ENCODE peak calls at places on chromosomes 6 and 20, in eight cellular contexts. C is uterus; R is IMR-90; T is right atrium auricular region; D is kidney epithelial cell; O is brain microvascular endothelial cell; P is CD8-positive, alpha-beta T cell; Q is cardiac muscle cell. U is an unnamed sample. For H3K36me3 and H3K27me3, the result is how much of the 10 kb centered on the place peaks cover.

GRCh38 chr6:155483858-155484257 is 28.2 kb upstream of the NOX3 start:
- DNase-seq in C (no peak), R (peak), T (no peak), D (peak), O (no peak), P (no peak), Q (peak), U (no peak)

GRCh38 chr6:117483645-117484016 is 1.2 kb downstream of the DCBLD1 start:
- DNase-seq in C (no peak), R (peak), T (no peak), D (no peak), O (no peak), P (no peak), Q (peak), U (peak)

GRCh38 chr6:56799966-56800365 is 154.9 kb upstream of the BEND6 start:
- DNase-seq in C (no peak), R (no peak), T (no peak), D (no peak), O (no peak), P (no peak), Q (no peak), U (no peak)

GRCh38 chr6:128337619-128338018 is 182.8 kb downstream of the PTPRK start:
- DNase-seq in C (no peak), R (peak), T (no peak), D (no peak), O (no peak), P (no peak), Q (no peak), U (no peak)

GRCh38 chr6:11271637-11272036 is 39.2 kb upstream of the NEDD9 start:
- DNase-seq in C (no peak), R (peak), T (no peak), D (no peak), O (no peak), P (no peak), Q (peak), U (no peak)

GRCh38 chr6:100099189-100100074 is 105.4 kb upstream of the MCHR2 start:
- DNase-seq in C (no peak), R (peak), T (no peak), D (no peak), O (no peak), P (no peak), Q (peak), U (no peak)

GRCh38 chr6:131082335-131082734 is 19.3 kb upstream of the EPB41L2 start:
- DNase-seq in C (no peak), R (no peak), T (no peak), D (no peak), O (no peak), P (no peak), Q (no peak), U (no peak)

GRCh38 chr6:84489598-84489997 is 262.2 kb upstream of the CEP162 start:
- DNase-seq in C (no peak), R (no peak), T (no peak), D (no peak), O (no peak), P (no peak), Q (no peak), U (no peak)

GRCh38 chr20:43975096-43975768 is 60.6 kb downstream of the TOX2 start:
- DNase-seq in C (no peak), R (peak), T (no peak), D (peak), O (peak), P (no peak), Q (peak), U (no peak)

GRCh38 chr6:145733770-145734169 is 1.6 kb downstream of the EPM2A start:
- DNase-seq in C (no peak), R (peak), T (no peak), D (no peak), O (no peak), P (no peak), Q (peak), U (no peak)

GRCh38 chr6:82872092-82872635 is 193.5 kb downstream of the UBE3D start:
- DNase-seq in C (no peak), R (no peak), T (no peak), D (no peak), O (no peak), P (no peak), Q (no peak), U (no peak)

GRCh38 chr20:64115171-64115911 is 8.0 kb upstream of the NPBWR2 start:
- DNase-seq in C (no peak), R (no peak), T (peak), D (no peak), O (no peak), P (peak), Q (no peak), U (no peak)

GRCh38 chr20:6381887-6382286 is 259.1 kb upstream of the FERMT1 start:
- DNase-seq in C (no peak), R (peak), T (no peak), D (no peak), O (peak), P (no peak), Q (peak), U (peak)

GRCh38 chr6:4864534-4864933 is 88.3 kb downstream of the CDYL start:
- DNase-seq in C (no peak), R (no peak), T (no peak), D (no peak), O (no peak), P (no peak), Q (no peak), U (no peak)

GRCh38 chr6:49835140-49835539 is 31.2 kb downstream of the CRISP1 start:
- DNase-seq in C (no peak), R (no peak), T (no peak), D (no peak), O (no peak), P (no peak), Q (no peak), U (no peak)

GRCh38 chr6:32047855-32048766 is 9.9 kb downstream of the CYP21A2 start:
- DNase-seq in C (peak), R (peak), T (peak), D (no peak), O (peak), P (peak), Q (peak), U (peak)

GRCh38 chr6:89927788-89928565 is 33.7 kb downstream of the GJA10 start:
- DNase-seq in C (no peak), R (peak), T (no peak), D (no peak), O (no peak), P (no peak), Q (peak), U (no peak)

GRCh38 chr6:79672631-79673065 is 41.5 kb downstream of the SH3BGRL2 start:
- DNase-seq in C (no peak), R (peak), T (no peak), D (no peak), O (peak), P (no peak), Q (peak), U (no peak)

GRCh38 chr6:55594442-55594841 is 15.4 kb upstream of the HMGCLL1 start:
- DNase-seq in C (no peak), R (no peak), T (no peak), D (no peak), O (no peak), P (no peak), Q (no peak), U (no peak)

GRCh38 chr6:12163149-12163548 is 127.0 kb upstream of the EDN1 start:
- DNase-seq in C (no peak), R (no peak), T (no peak), D (no peak), O (no peak), P (peak), Q (no peak), U (no peak)

GRCh38 chr6:36627141-36627540 is 33.0 kb downstream of the SRSF3 start:
- DNase-seq in C (no peak), R (no peak), T (no peak), D (no peak), O (no peak), P (no peak), Q (no peak), U (no peak)

GRCh38 chr6:1695546-1696494 is 86.1 kb downstream of the FOXC1 start:
- DNase-seq in C (no peak), R (no peak), T (no peak), D (no peak), O (no peak), P (no peak), Q (no peak), U (no peak)

GRCh38 chr6:2945069-2945452 is 26.3 kb downstream of the SERPINB6 start:
- DNase-seq in C (no peak), R (no peak), T (peak), D (no peak), O (no peak), P (no peak), Q (no peak), U (no peak)

GRCh38 chr6:75208564-75209431 is 2.9 kb upstream of the COL12A1 start:
- DNase-seq in C (peak), R (peak), T (peak), D (no peak), O (peak), P (peak), Q (peak), U (peak)

GRCh38 chr6:85473748-85474147 is 23.9 kb downstream of the NT5E start:
- DNase-seq in C (no peak), R (no peak), T (no peak), D (no peak), O (no peak), P (no peak), Q (no peak), U (no peak)

GRCh38 chr6:12653396-12653910 is 63.1 kb upstream of the PHACTR1 start:
- DNase-seq in C (no peak), R (no peak), T (no peak), D (no peak), O (no peak), P (no peak), Q (peak), U (no peak)

GRCh38 chr6:37306624-37307222 is 47.1 kb upstream of the RNF8 start:
- DNase-seq in C (no peak), R (no peak), T (no peak), D (no peak), O (no peak), P (no peak), Q (no peak), U (peak)

GRCh38 chr6:71599366-71599765 is 287.0 kb upstream of the RIMS1 start:
- DNase-seq in C (no peak), R (no peak), T (no peak), D (no peak), O (no peak), P (no peak), Q (no peak), U (no peak)

GRCh38 chr6:170090561-170090960 is 200.3 kb downstream of the DLL1 start:
- DNase-seq in C (peak), R (no peak), T (peak), D (no peak), O (no peak), P (no peak), Q (no peak), U (no peak)

GRCh38 chr6:29813066-29813465 is 14.6 kb upstream of the HLA-G start:
- DNase-seq in C (no peak), R (no peak), T (no peak), D (no peak), O (no peak), P (no peak), Q (no peak), U (no peak)

GRCh38 chr20:64053841-64054661 is 4.6 kb upstream of the SOX18 start:
- DNase-seq in C (peak), R (no peak), T (peak), D (no peak), O (no peak), P (no peak), Q (peak), U (peak)

GRCh38 chr6:341914-342831 is 49.4 kb upstream of the IRF4 start:
- DNase-seq in C (no peak), R (no peak), T (no peak), D (no peak), O (no peak), P (no peak), Q (no peak), U (no peak)

GRCh38 chr6:131807644-131808459 is at the start of gene ENPP1:
- DNase-seq in C (peak), R (peak), T (peak), D (no peak), O (no peak), P (peak), Q (peak), U (peak)

GRCh38 chr20:21102252-21102609 is 3.9 kb downstream of the LINC00237 start:
- DNase-seq in C (no peak), R (no peak), T (no peak), D (no peak), O (no peak), P (no peak), Q (no peak), U (peak)

GRCh38 chr6:163626073-163626867 is 211.8 kb downstream of the QKI start:
- DNase-seq in C (no peak), R (no peak), T (no peak), D (no peak), O (peak), P (no peak), Q (no peak), U (no peak)

DNA sequence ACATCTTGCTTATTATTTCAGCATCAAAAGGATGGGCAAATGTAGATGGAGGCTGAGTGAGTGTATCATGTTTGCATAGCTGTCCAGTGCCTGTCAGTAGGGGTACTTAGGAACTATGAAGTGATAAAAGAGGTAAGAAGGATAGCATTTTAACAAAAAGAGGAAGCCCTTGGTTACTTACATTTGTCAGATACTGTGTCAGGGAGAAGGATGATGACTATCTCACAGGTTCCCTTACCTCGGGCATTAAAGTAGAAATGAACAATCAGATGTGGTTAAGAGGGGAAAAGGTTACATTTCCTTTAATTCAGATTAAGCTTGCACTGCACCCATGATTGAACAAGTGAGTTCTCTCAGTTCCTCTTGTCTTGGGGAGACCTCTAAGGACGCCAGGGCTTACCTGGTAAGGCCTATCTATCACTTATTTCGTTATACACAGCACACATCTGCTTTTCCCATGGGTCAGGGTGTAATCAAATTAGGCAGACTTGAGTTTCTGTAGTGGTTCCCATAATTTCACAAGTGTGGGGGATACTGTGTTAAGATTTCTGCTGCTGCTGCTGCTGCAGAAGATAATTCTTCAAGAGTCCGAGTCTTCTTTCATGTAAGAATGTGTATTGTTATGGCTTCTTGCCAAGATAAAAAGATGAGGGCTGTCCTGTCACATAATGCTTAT is 4.5 kb downstream of the FOXO3 start:
- DNase-seq in C (no peak), R (no peak), T (no peak), D (no peak), O (no peak), P (peak), Q (no peak), U (no peak)
- H3K4me3 ChIP-seq in C (peak), R (no peak), T (no peak), D (no peak), O (no peak), P (no peak), Q (no peak), U (no peak)

DNA sequence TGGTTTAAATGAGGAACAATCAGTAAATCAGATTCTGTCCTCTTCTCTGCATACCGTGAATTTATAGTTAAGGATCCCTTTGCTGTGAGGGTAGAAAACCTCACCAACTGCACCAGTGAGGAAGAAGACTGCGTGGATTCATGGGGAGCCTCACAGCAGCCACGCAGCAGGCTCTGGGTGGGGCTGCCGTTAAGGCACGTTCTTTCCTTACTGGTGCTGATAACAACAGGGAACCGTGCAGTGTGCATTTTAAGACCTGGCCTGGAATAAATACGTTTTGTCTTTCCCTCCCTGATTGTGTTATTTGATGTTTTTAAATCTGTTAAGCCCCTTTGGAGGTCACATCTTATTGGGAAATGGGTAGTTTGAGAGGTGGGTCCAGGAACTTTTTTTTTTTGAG is 17.6 kb upstream of the MYLK2 start:
- DNase-seq in C (no peak), R (no peak), T (no peak), D (no peak), O (no peak), P (no peak), Q (no peak), U (no peak)
- H3K36me3 ChIP-seq in C (under half), R (under half), T (under half), D (under half), O (under half), P (under half), Q (under half), U (under half)

GRCh38 chr6:28213213-28213523 is 11.9 kb upstream of the ZSCAN9 start:
- DNase-seq in C (no peak), R (no peak), T (no peak), D (no peak), O (no peak), P (no peak), Q (no peak), U (no peak)

GRCh38 chr6:28211840-28212509 is 13.1 kb upstream of the ZSCAN9 start:
- DNase-seq in C (no peak), R (no peak), T (no peak), D (no peak), O (no peak), P (no peak), Q (no peak), U (peak)

GRCh38 chr6:28215425-28215824 is 9.7 kb upstream of the ZSCAN9 start:
- DNase-seq in C (no peak), R (peak), T (no peak), D (no peak), O (no peak), P (no peak), Q (peak), U (no peak)

GRCh38 chr6:28209753-28210535 is 15.1 kb upstream of the ZSCAN9 start:
- DNase-seq in C (no peak), R (no peak), T (no peak), D (no peak), O (no peak), P (no peak), Q (no peak), U (no peak)

DNA sequence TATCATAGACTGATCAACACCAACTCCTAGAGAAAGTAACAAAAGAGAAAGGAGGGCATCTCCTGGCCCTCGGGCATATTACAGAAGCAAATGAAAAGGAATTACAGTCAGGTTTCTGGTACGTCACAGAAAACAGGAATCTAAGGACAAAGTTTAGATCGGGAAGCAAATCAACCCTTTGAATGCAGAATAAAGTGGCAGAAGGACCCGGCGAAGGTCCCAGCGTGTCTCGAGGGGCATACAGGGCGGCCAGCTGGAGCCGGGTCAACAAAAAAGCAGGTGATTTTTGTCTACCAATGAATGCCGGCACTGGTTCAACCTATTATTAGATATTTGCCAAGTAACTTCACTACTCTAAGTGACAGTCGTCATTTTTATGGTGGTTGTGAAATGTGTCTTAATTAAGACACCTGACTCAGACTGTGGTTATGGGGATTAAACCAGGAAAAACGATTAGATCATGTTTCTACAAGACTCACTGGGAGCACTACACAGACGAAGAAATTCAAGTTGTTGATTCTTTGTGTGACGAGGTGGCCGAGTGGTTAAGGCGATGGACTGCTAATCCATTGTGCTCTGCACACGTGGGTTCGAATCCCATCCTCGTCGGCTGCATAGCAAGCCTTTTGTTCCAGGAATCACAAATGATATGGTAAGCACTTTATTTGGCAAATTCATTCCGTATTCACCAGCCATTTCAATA is 12.4 kb upstream of the ZSCAN9 start:
- DNase-seq in C (no peak), R (peak), T (no peak), D (peak), O (peak), P (no peak), Q (peak), U (peak)
- H3K27me3 ChIP-seq in C (under half), R (under half), T (under half), D (under half), O (under half), P (half or more), Q (half or more), U (under half)

GRCh38 chr20:17959257-17959627 is 9.4 kb downstream of the SNX5 start:
- DNase-seq in C (no peak), R (no peak), T (no peak), D (no peak), O (no peak), P (no peak), Q (no peak), U (no peak)

GRCh38 chr20:17955302-17955701 is 13.3 kb downstream of the SNX5 start:
- DNase-seq in C (no peak), R (no peak), T (no peak), D (no peak), O (peak), P (no peak), Q (peak), U (no peak)

GRCh38 chr20:17958326-17959256 is 10.0 kb downstream of the SNX5 start:
- DNase-seq in C (no peak), R (peak), T (no peak), D (no peak), O (no peak), P (no peak), Q (peak), U (no peak)

GRCh38 chr20:17956099-17956685 is 12.4 kb downstream of the SNX5 start:
- DNase-seq in C (no peak), R (no peak), T (no peak), D (no peak), O (no peak), P (no peak), Q (no peak), U (no peak)

GRCh38 chr20:17957505-17958325 is 10.9 kb downstream of the SNX5 start:
- DNase-seq in C (no peak), R (peak), T (no peak), D (no peak), O (no peak), P (no peak), Q (peak), U (no peak)
- H3K4me3 ChIP-seq in C (no peak), R (no peak), T (no peak), D (no peak), O (no peak), P (no peak), Q (no peak), U (no peak)

DNA sequence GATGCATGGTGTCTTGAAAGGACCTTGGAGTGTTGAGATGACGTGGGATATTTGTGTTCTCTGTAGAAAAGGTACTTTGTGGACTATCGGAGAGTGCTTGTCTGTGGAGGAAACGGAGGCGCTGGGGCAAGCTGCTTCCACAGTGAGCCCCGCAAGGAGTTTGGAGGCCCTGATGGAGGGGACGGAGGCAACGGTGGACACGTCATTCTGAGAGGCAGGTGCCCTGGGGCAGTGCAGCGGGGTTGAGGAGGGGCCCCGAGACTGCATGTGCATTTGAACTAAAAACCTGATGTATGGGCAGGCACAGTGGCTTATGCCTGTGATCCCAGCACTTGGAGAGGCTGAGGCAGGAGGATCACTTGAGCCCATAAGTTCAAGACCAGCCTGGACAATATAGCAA is 12.9 kb downstream of the MTG2 start:
- DNase-seq in C (no peak), R (no peak), T (no peak), D (no peak), O (no peak), P (no peak), Q (no peak), U (no peak)
- H3K36me3 ChIP-seq in C (under half), R (under half), T (under half), D (under half), O (under half), P (under half), Q (under half), U (under half)